ENCODE peak calls at places on chromosomes 13 and 19, in seven cellular contexts. D is IMR-90, Q is GM12878, C is adrenal gland, P is ovary, K is breast epithelium, R is body of pancreas. X is an unnamed sample.

GRCh38 chr13:53357582-53357981 is 329.0 kb downstream of the OLFM4 start:
- DNase-seq in D (no peak), Q (no peak), C (no peak), P (no peak), K (no peak), R (no peak), X (no peak)

GRCh38 chr13:44575741-44576395 is at the start of gene TSC22D1:
- DNase-seq in D (peak), Q (no peak), C (peak), P (peak), K (no peak), R (peak), X (no peak)

GRCh38 chr19:42441047-42441440 is 1.7 kb downstream of the CXCL17 start:
- DNase-seq in D (no peak), Q (no peak), C (no peak), P (no peak), K (no peak), R (no peak), X (no peak)

GRCh38 chr19:18733196-18733647 is 49.7 kb downstream of the CRTC1 start:
- DNase-seq in D (peak), Q (no peak), C (no peak), P (peak), K (no peak), R (peak), X (no peak)

GRCh38 chr19:51687791-51688664 is 5.1 kb upstream of the SPACA6 start:
- DNase-seq in D (peak), Q (no peak), C (peak), P (peak), K (no peak), R (peak), X (no peak)

GRCh38 chr13:39816936-39817335 is 161.5 kb downstream of the COG6 start:
- DNase-seq in D (no peak), Q (no peak), C (no peak), P (no peak), K (no peak), R (no peak), X (no peak)

GRCh38 chr19:42075364-42075615 is 676 bp upstream of the ZNF574 start:
- DNase-seq in D (no peak), Q (no peak), C (no peak), P (no peak), K (no peak), R (no peak), X (no peak)

GRCh38 chr19:1235625-1236538 is 1.9 kb downstream of the CBARP start:
- DNase-seq in D (peak), Q (no peak), C (no peak), P (no peak), K (no peak), R (no peak), X (peak)

GRCh38 chr13:38895075-38895474 is 95.6 kb downstream of the STOML3 start:
- DNase-seq in D (no peak), Q (no peak), C (no peak), P (no peak), K (no peak), R (no peak), X (no peak)

GRCh38 chr13:32914686-32915085 is 101.5 kb upstream of the KL start:
- DNase-seq in D (no peak), Q (no peak), C (no peak), P (no peak), K (no peak), R (no peak), X (no peak)

GRCh38 chr19:1045247-1045603 is 5.3 kb downstream of the ABCA7 start:
- DNase-seq in D (no peak), Q (no peak), C (peak), P (no peak), K (no peak), R (no peak), X (peak)

GRCh38 chr19:49409441-49410029 is 13.7 kb downstream of the PTH2 start:
- DNase-seq in D (no peak), Q (peak), C (no peak), P (no peak), K (no peak), R (no peak), X (no peak)

GRCh38 chr19:11279505-11280236 is 16.3 kb upstream of the TSPAN16 start:
- DNase-seq in D (no peak), Q (peak), C (no peak), P (no peak), K (no peak), R (no peak), X (no peak)

GRCh38 chr13:73740681-73741080 is 393.5 kb downstream of the KLF12 start:
- DNase-seq in D (peak), Q (no peak), C (no peak), P (peak), K (no peak), R (no peak), X (no peak)

GRCh38 chr13:75635101-75635620 is 969 bp upstream of the LMO7 start:
- DNase-seq in D (no peak), Q (no peak), C (no peak), P (no peak), K (no peak), R (no peak), X (no peak)

GRCh38 chr13:35914662-35915061 is 216.5 kb downstream of the DCLK1 start:
- DNase-seq in D (no peak), Q (no peak), C (no peak), P (no peak), K (no peak), R (no peak), X (no peak)

GRCh38 chr13:59452189-59452588 is 711.5 kb downstream of the DIAPH3 start:
- DNase-seq in D (no peak), Q (no peak), C (no peak), P (no peak), K (no peak), R (no peak), X (no peak)

GRCh38 chr13:33053397-33054066 is 37.3 kb downstream of the KL start:
- DNase-seq in D (no peak), Q (no peak), C (no peak), P (no peak), K (no peak), R (no peak), X (no peak)

GRCh38 chr13:112067121-112067741 is at the start of gene SOX1:
- DNase-seq in D (no peak), Q (no peak), C (no peak), P (no peak), K (no peak), R (no peak), X (no peak)

GRCh38 chr19:11382898-11383705 is 1.0 kb downstream of the EPOR start:
- DNase-seq in D (no peak), Q (no peak), C (peak), P (peak), K (no peak), R (peak), X (no peak)

GRCh38 chr13:75715598-75716523 is 79.7 kb downstream of the LMO7 start:
- DNase-seq in D (no peak), Q (peak), C (no peak), P (no peak), K (no peak), R (no peak), X (no peak)

GRCh38 chr19:1650627-1651009 is 1.8 kb downstream of the TCF3 start:
- DNase-seq in D (peak), Q (no peak), C (no peak), P (no peak), K (no peak), R (no peak), X (no peak)

GRCh38 chr19:36805364-36805763 is 32.8 kb upstream of the ZNF850 start:
- DNase-seq in D (no peak), Q (no peak), C (no peak), P (no peak), K (no peak), R (no peak), X (no peak)

GRCh38 chr19:36807029-36807428 is 31.2 kb downstream of the ZNF790 start:
- DNase-seq in D (no peak), Q (no peak), C (no peak), P (no peak), K (no peak), R (no peak), X (no peak)
- TF ChIP-seq POLR2A in D (no peak), Q (no peak), C (no peak), P (no peak), K (no peak), R (no peak), X (no peak)

DNA sequence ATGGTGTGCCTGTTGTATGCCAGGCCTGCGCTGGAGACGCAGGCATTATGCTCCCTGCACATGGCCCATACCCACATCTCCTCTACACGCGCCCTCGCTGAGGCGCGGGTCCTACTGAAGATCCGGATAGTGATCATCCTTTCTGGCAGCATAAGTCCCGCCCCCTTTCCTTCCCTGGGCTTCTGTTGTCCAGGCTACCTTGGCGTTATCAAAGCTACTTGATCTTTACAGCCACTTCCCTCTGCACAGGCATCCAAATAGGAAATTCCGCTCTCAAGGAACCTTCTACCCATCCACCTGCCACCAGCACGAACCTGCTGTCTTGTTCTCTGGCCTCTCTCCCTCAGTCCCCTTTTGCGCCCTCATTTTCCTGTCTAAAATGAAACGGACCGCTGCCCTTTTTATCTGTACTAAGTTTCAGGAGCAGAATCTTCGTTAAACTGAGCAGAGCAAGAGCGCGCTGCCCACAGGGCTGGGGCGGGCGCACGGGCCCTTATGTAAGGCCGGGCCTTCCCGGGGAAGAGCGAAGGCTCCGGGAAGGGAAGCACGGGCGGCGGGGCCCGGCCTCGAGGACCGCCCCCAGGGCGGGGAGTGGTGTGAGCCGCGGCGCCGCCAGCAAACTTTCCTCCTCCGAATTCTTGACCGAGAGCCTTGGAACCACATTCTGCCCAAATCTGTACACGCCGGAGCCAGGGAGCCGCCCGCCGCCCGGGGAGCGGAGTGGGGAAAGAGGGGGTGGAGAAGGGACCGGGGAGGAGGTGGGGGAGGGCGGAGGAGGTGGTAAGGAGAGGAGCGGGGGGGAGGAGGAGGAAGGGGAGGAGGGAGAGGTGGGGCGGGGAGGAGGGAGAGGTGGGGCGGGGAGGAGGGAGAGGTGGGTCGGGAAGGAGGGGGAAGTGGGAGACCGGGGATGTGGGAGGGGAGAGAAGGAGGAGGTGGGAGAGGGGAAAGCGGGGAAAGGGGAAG is 919 bp upstream of the UBE2L5 start:
- DNase-seq in D (peak), Q (no peak), C (peak), P (peak), K (peak), R (peak), X (peak)
- TF ChIP-seq POLR2A in D (no peak), Q (peak), C (peak), P (peak), K (peak), R (peak), X (no peak)

GRCh38 chr19:21626924-21627697 is 121.7 kb downstream of the ZNF429 start:
- DNase-seq in D (no peak), Q (no peak), C (no peak), P (no peak), K (no peak), R (no peak), X (no peak)
- TF ChIP-seq POLR2A in D (no peak), Q (no peak), C (no peak), P (no peak), K (no peak), R (no peak), X (no peak)

GRCh38 chr19:5152013-5152763 is 183.3 kb downstream of the KDM4B start:
- DNase-seq in D (no peak), Q (no peak), C (no peak), P (no peak), K (no peak), R (no peak), X (no peak)
- TF ChIP-seq POLR2A in D (no peak), Q (peak), C (no peak), P (no peak), K (no peak), R (no peak), X (no peak)

DNA sequence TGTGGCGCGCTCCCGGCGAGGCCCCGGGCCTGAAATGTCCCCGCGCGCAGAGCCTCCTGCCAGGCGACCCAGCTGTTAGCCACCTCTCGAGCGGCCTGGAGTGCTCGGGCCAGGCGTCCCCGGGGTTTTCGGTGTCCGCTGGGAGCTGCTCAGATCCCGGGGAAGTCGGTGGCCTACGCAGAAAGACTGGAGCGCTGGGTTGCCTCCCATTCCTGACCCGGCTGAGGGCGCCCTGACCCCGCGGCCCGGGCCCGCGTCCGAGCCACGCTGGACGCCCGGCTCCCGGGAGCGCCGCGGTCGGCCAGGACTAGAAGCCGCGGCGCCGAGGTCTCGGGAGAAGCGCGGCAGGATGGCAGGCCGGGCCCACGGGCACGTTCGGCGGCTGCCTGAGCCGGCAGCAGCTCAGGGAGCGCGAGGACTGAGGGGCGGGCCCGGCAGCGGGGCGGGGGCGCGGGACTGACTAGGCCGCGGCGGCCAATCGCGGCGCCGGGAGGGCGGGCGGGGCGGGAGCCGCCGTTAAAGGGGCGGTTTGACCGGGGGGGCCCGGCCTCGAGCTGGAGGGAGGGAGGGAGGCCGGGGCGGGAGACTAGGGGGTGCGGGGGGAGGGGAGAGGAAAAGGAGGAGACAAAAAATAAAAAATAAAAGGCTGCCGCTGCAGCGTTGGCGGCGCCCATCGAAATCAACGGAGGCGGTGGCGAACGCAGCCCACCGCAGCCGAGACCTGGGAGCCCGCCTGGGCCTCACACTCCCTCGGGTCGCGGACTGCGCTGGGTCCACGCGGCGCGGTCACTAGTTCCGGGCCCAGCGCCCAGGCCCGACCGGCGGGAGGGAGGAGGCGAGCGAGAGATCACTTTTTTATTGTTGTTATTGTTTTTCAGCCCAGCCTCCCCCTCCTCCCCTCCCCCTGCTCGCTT is 1.1 kb upstream of the ZIC2 start:
- DNase-seq in D (peak), Q (no peak), C (peak), P (peak), K (no peak), R (peak), X (peak)
- TF ChIP-seq POLR2A in D (no peak), Q (no peak), C (no peak), P (no peak), K (no peak), R (no peak), X (peak)